ENCODE peak calls at places on chromosomes 1 and 21, in five cellular contexts. J is mammary epithelial cell, U is Karpas-422, Z is HCT116, H is H1. M is an unnamed sample.

GRCh38 chr1:108077991-108078390 is 113.0 kb upstream of the VAV3 start:
- DNase-seq in J (no peak), U (no peak), Z (no peak), H (no peak), M (peak; percentile 64)

GRCh38 chr1:152035406-152036315 is 1.1 kb downstream of the S100A11 start:
- DNase-seq in J (no peak), U (peak; percentile 46), Z (no peak), H (no peak), M (peak; percentile 61)

GRCh38 chr1:245673920-245674414 is 519.2 kb downstream of the KIF26B start:
- DNase-seq in J (no peak), U (peak; percentile 98), Z (no peak), H (no peak), M (no peak)

GRCh38 chr21:32806810-32807386 is 35.3 kb upstream of the PAXBP1 start:
- DNase-seq in J (peak; percentile 29), U (no peak), Z (no peak), H (no peak), M (no peak)

GRCh38 chr1:94675373-94675772 is 133.8 kb upstream of the F3 start:
- DNase-seq in J (no peak), U (no peak), Z (no peak), H (no peak), M (no peak)

GRCh38 chr21:40620386-40621145 is 226.4 kb downstream of the DSCAM start:
- DNase-seq in J (no peak), U (no peak), Z (no peak), H (no peak), M (no peak)

GRCh38 chr1:89739013-89739843 is 81.6 kb upstream of the LRRC8D start:
- DNase-seq in J (peak; percentile 91), U (no peak), Z (no peak), H (no peak), M (no peak)

GRCh38 chr1:184945678-184946412 is 28.5 kb downstream of the NIBAN1 start:
- DNase-seq in J (no peak), U (no peak), Z (no peak), H (no peak), M (no peak)

GRCh38 chr21:42564561-42564971 is 50.9 kb downstream of the SLC37A1 start:
- DNase-seq in J (no peak), U (no peak), Z (no peak), H (no peak), M (no peak)

GRCh38 chr1:36458910-36459309 is 5.3 kb downstream of the MRPS15 start:
- DNase-seq in J (peak; percentile 17), U (no peak), Z (no peak), H (no peak), M (no peak)

GRCh38 chr1:147264158-147264768 is 21.8 kb downstream of the CHD1L start:
- DNase-seq in J (peak; percentile 67), U (no peak), Z (no peak), H (no peak), M (no peak)

GRCh38 chr21:41283211-41283818 is 33.3 kb upstream of the FAM3B start:
- DNase-seq in J (peak; percentile 69), U (peak; percentile 88), Z (peak; percentile 39), H (no peak), M (peak; percentile 65)

GRCh38 chr1:209241481-209241880 is 342.0 kb upstream of the CAMK1G start:
- DNase-seq in J (no peak), U (no peak), Z (no peak), H (no peak), M (no peak)

GRCh38 chr1:33623811-33624210 is 151.4 kb downstream of the ZSCAN20 start:
- DNase-seq in J (no peak), U (no peak), Z (no peak), H (no peak), M (no peak)

GRCh38 chr1:207081106-207081505 is 7.6 kb upstream of the C4BPB start:
- DNase-seq in J (no peak), U (no peak), Z (no peak), H (no peak), M (no peak)

GRCh38 chr1:52651904-52652303 is 18.9 kb downstream of the SHISAL2A start:
- DNase-seq in J (no peak), U (no peak), Z (no peak), H (no peak), M (no peak)
- H2AFZ ChIP-seq in J (peak overlapping the region; percentile 20), U (no peak overlapping the region), Z (no peak overlapping the region), H (no peak overlapping the region), M (no peak overlapping the region)

GRCh38 chr1:10635992-10636391 is 160.5 kb downstream of the CASZ1 start:
- DNase-seq in J (peak; percentile 76), U (no peak), Z (no peak), H (no peak), M (no peak)
- H3K4me1 ChIP-seq in J (peaks cover 43% of the 10 kb centered on the region), U (no peaks in the 10 kb centered on the region), Z (peaks cover 7% of the 10 kb centered on the region), H (peaks cover 4% of the 10 kb centered on the region), M (no peaks in the 10 kb centered on the region)

DNA sequence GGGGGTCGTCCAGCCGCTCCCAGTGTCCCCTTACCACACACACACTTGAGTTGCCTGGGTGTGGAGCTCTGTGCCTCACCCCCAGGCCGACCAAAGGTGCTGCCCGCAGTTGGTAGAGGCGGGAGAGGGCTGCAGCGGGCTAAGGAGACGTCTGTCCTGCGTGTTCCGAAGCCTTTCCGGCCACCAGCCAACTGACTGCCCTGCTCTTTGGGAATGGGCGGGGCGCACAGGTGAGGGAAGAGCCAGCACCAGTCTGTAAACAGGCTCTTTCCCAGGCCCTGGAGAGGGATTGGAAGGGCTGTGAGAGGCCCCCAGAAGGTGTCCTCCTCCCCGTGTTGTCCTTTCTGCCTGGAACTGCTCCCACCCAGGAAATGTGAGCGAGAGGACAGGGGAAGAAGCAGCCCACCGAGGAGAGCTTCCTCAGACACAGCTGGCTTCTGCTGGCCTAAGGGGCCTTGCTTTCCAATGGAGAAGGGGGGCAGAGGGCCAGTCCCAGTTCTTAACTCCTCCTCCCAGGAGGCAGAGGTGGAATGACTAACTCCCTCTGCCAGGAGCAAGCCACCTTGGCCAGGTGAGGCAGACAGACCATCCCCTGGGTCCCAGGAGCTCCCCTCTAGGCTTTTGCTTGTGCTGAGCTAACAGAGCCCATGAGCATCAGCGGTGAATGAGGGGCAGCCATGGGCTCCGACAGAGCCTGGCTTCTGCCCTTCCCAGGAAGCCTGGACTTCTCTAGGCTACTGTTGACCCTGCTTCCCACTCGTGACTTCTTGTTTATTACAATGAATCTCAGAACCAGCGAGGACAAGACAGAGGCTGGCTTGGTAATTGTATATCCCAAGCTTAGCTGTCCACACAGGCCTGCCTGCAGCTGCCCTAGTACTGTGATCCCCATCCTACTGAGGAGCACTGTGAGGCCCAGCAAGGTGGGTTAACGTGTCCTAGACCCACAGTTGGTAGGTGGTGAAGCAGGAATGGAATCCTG is 158.1 kb upstream of the COA6 start:
- DNase-seq in J (peak; percentile 76), U (no peak), Z (no peak), H (peak; percentile 73), M (peak; percentile 32)
- H3K4me2 ChIP-seq in J (peak overlapping the region; percentile 94), U (no peak overlapping the region), Z (no peak overlapping the region), H (peak overlapping the region; percentile 95), M (peak overlapping the region; percentile 89)

DNA sequence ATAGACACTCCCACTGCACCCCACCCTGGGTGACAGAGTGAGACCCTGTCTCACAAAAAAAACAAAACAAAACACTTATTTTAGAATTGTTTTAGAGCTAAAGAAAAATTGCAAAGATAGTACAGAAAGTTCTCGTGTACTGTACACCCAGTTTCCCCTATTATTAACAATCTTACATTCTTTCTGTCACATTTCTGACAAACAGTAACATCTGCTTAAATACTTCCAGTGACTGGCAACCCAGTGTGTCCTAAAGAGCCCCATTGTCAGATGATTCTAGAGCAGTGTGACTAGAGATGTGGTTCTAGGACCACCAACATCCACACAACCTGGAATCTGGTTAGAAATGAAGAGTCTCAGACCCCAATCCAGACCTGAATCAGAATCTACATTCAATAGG is 90.5 kb downstream of the LEPR start:
- DNase-seq in J (no peak), U (no peak), Z (no peak), H (no peak), M (no peak)
- H2AFZ ChIP-seq in J (no peak overlapping the region), U (no peak overlapping the region), Z (no peak overlapping the region), H (no peak overlapping the region), M (no peak overlapping the region)

DNA sequence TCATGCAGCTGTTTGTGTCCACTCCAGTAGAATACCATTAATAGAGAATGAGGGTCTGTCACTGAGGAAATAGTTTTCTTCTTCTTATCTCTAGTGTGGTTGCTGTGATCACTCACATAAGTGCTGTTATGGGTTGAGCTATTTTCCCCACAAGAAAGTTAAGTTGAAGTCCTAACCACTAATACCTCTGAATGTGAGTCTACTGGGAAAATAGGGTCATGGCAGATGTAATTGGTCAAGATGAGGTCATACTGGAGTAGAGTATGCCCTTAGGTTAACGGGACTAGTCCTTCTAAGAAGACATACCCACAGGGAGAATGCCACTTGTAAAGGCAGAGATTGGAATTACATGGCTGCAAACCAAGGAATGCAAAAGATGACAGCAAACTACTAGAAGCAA is 70.5 kb upstream of the COL24A1 start:
- DNase-seq in J (no peak), U (no peak), Z (no peak), H (no peak), M (no peak)
- H3K4me1 ChIP-seq in J (no peaks in the 10 kb centered on the region), U (no peaks in the 10 kb centered on the region), Z (no peaks in the 10 kb centered on the region), H (no peaks in the 10 kb centered on the region), M (peaks cover 6% of the 10 kb centered on the region)

DNA sequence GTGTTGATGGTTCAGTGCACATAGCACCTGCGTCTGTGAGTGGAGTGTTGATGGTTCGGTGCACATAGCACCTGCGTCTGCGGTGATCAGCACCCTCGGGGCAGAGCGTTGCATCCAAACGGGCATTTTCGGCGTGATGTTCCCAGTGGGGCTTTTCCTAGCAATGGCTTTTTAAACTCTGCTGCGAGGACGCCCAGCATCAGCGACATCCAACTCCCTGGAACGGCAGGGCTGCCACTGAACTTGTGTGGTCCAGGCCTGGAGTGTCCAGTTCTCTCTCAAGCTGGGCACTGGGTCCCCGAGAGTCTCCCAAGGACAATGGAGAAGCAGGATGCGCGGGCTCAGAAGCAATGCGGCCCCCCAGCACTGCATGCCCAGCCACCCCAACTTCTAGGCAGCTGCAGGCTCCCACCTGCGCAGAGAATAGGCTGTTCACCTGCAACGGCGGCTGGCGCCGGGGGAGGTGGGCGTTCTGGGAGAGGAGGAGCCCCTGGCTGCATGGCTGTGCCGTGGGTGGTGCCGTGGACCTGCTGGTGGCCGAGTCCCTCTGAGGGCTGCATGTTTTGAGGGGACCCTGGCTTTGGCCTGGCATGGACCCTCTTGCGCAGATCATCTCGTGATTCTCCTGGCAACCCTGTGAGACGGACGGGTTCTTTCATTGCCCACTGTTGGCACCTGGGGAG is 10.1 kb upstream of the C1orf174 start:
- DNase-seq in J (no peak), U (peak; percentile 93), Z (no peak), H (no peak), M (no peak)
- H3K4me2 ChIP-seq in J (no peak overlapping the region), U (peak overlapping the region; percentile 84), Z (peak overlapping the region; percentile 79), H (no peak overlapping the region), M (no peak overlapping the region)

GRCh38 chr1:100350787-100351094 is 1.6 kb upstream of the CDC14A start:
- DNase-seq in J (no peak), U (no peak), Z (no peak), H (no peak), M (no peak)
- H2AFZ ChIP-seq in J (peak overlapping the region; percentile 89), U (peak overlapping the region; percentile 72), Z (peak overlapping the region; percentile 75), H (peak overlapping the region; percentile 19), M (peak overlapping the region; percentile 94)

GRCh38 chr21:44969066-44969649 is 29.3 kb downstream of the SLX9 start:
- DNase-seq in J (no peak), U (no peak), Z (no peak), H (no peak), M (no peak)
- H3K4me1 ChIP-seq in J (peaks cover 60% of the 10 kb centered on the region), U (peaks cover 23% of the 10 kb centered on the region), Z (peaks cover 10% of the 10 kb centered on the region), H (no peaks in the 10 kb centered on the region), M (no peaks in the 10 kb centered on the region)

M was measured in DND-41.